ENCODE peak calls at places on chromosome 21, in five cellular contexts. One of them, this sample, is unnamed.

GRCh38 chr21:46082638-46083270 is 15.2 kb upstream of the COL6A2 start:
- DNase-seq in transverse colon: no peak
- DNase-seq in dorsolateral prefrontal cortex: no peak
- DNase-seq in tibial artery: no peak
- DNase-seq in right lobe of liver: no peak
- DNase-seq in this sample: no peak

GRCh38 chr21:34986561-34987533 is 62.3 kb downstream of the RUNX1 start:
- DNase-seq in transverse colon: no peak
- DNase-seq in tibial artery: no peak
- DNase-seq in dorsolateral prefrontal cortex: no peak
- DNase-seq in right lobe of liver: no peak
- DNase-seq in this sample: no peak

GRCh38 chr21:43829575-43830119 is 35.4 kb upstream of the AGPAT3 start:
- DNase-seq in transverse colon: no peak
- DNase-seq in right lobe of liver: peak; percentile 44
- DNase-seq in dorsolateral prefrontal cortex: no peak
- DNase-seq in tibial artery: no peak
- DNase-seq in this sample: no peak

GRCh38 chr21:38441153-38441552 is 57.1 kb downstream of the ERG start:
- DNase-seq in tibial artery: no peak
- DNase-seq in right lobe of liver: no peak
- DNase-seq in dorsolateral prefrontal cortex: no peak
- DNase-seq in transverse colon: no peak
- DNase-seq in this sample: no peak

GRCh38 chr21:39000496-39000895 is 182.8 kb downstream of the PSMG1 start:
- DNase-seq in right lobe of liver: no peak
- DNase-seq in tibial artery: no peak
- DNase-seq in transverse colon: no peak
- DNase-seq in dorsolateral prefrontal cortex: no peak
- DNase-seq in this sample: no peak

GRCh38 chr21:40186036-40186435 is 318.8 kb downstream of the PCP4 start:
- DNase-seq in right lobe of liver: no peak
- DNase-seq in transverse colon: no peak
- DNase-seq in tibial artery: no peak
- DNase-seq in dorsolateral prefrontal cortex: no peak
- DNase-seq in this sample: no peak

GRCh38 chr21:35198982-35199732 is 150.1 kb upstream of the RUNX1 start:
- DNase-seq in transverse colon: no peak
- DNase-seq in tibial artery: no peak
- DNase-seq in dorsolateral prefrontal cortex: no peak
- DNase-seq in right lobe of liver: no peak
- DNase-seq in this sample: no peak

GRCh38 chr21:14573244-14573643 is 27.1 kb upstream of the SAMSN1 start:
- DNase-seq in dorsolateral prefrontal cortex: no peak
- DNase-seq in transverse colon: no peak
- DNase-seq in right lobe of liver: no peak
- DNase-seq in tibial artery: no peak
- DNase-seq in this sample: no peak

GRCh38 chr21:33801424-33802405 is 113.9 kb downstream of the ATP5PO start:
- DNase-seq in right lobe of liver: peak; percentile 68
- DNase-seq in transverse colon: no peak
- DNase-seq in dorsolateral prefrontal cortex: no peak
- DNase-seq in tibial artery: no peak
- DNase-seq in this sample: no peak

GRCh38 chr21:19684328-19684727 is 1280.7 kb upstream of the TMPRSS15 start:
- DNase-seq in dorsolateral prefrontal cortex: no peak
- DNase-seq in tibial artery: no peak
- DNase-seq in right lobe of liver: no peak
- DNase-seq in transverse colon: no peak
- DNase-seq in this sample: no peak

GRCh38 chr21:46057111-46057709 is 40.7 kb upstream of the COL6A2 start:
- DNase-seq in right lobe of liver: peak; percentile 35
- DNase-seq in dorsolateral prefrontal cortex: peak; percentile 36
- DNase-seq in tibial artery: no peak
- DNase-seq in transverse colon: no peak
- DNase-seq in this sample: no peak

GRCh38 chr21:46372014-46372485 is 48.1 kb downstream of the PCNT start:
- DNase-seq in transverse colon: no peak
- DNase-seq in right lobe of liver: no peak
- DNase-seq in dorsolateral prefrontal cortex: no peak
- DNase-seq in tibial artery: no peak
- DNase-seq in this sample: no peak

GRCh38 chr21:26047279-26047967 is 123.1 kb downstream of the APP start:
- DNase-seq in right lobe of liver: peak; percentile 63
- DNase-seq in transverse colon: no peak
- DNase-seq in tibial artery: no peak
- DNase-seq in dorsolateral prefrontal cortex: no peak
- DNase-seq in this sample: no peak

GRCh38 chr21:34020005-34020847 is 53.2 kb upstream of the MRPS6 start:
- DNase-seq in transverse colon: no peak
- DNase-seq in dorsolateral prefrontal cortex: no peak
- DNase-seq in right lobe of liver: no peak
- DNase-seq in tibial artery: no peak
- DNase-seq in this sample: peak; percentile 29

GRCh38 chr21:35995522-35996088 is 64.7 kb downstream of the SETD4 start:
- DNase-seq in tibial artery: no peak
- DNase-seq in transverse colon: no peak
- DNase-seq in dorsolateral prefrontal cortex: no peak
- DNase-seq in right lobe of liver: no peak
- DNase-seq in this sample: no peak

GRCh38 chr21:34635307-34635706 is 20.4 kb upstream of the RCAN1 start:
- DNase-seq in dorsolateral prefrontal cortex: no peak
- DNase-seq in transverse colon: no peak
- DNase-seq in tibial artery: no peak
- DNase-seq in right lobe of liver: no peak
- DNase-seq in this sample: no peak

GRCh38 chr21:36005018-36005417 is 55.3 kb downstream of the SETD4 start:
- DNase-seq in right lobe of liver: no peak
- DNase-seq in transverse colon: peak; percentile 51
- DNase-seq in dorsolateral prefrontal cortex: no peak
- DNase-seq in tibial artery: no peak
- DNase-seq in this sample: no peak

GRCh38 chr21:20527691-20528090 is 470.5 kb upstream of the NCAM2 start:
- DNase-seq in transverse colon: no peak
- DNase-seq in dorsolateral prefrontal cortex: no peak
- DNase-seq in right lobe of liver: no peak
- DNase-seq in tibial artery: no peak
- DNase-seq in this sample: no peak

GRCh38 chr21:34843562-34843961 is 174.8 kb downstream of the CLIC6 start:
- DNase-seq in transverse colon: no peak
- DNase-seq in right lobe of liver: no peak
- DNase-seq in dorsolateral prefrontal cortex: no peak
- DNase-seq in tibial artery: no peak
- DNase-seq in this sample: no peak

GRCh38 chr21:16535100-16535418 is 805.3 kb downstream of the USP25 start:
- DNase-seq in tibial artery: peak; percentile 84
- DNase-seq in dorsolateral prefrontal cortex: peak; percentile 78
- DNase-seq in transverse colon: peak; percentile 30
- DNase-seq in right lobe of liver: peak; percentile 89
- DNase-seq in this sample: peak; percentile 91

GRCh38 chr21:36260030-36260787 is 59.8 kb upstream of the MORC3 start:
- DNase-seq in transverse colon: peak; percentile 41
- DNase-seq in tibial artery: peak; percentile 38
- DNase-seq in right lobe of liver: no peak
- DNase-seq in dorsolateral prefrontal cortex: no peak
- DNase-seq in this sample: no peak

GRCh38 chr21:16578912-16579311 is 849.1 kb downstream of the USP25 start:
- DNase-seq in transverse colon: no peak
- DNase-seq in right lobe of liver: no peak
- DNase-seq in tibial artery: no peak
- DNase-seq in dorsolateral prefrontal cortex: no peak
- DNase-seq in this sample: no peak

GRCh38 chr21:45874716-45875415 is 106.7 kb upstream of the COL6A1 start:
- DNase-seq in right lobe of liver: peak; percentile 35
- DNase-seq in transverse colon: peak; percentile 57
- DNase-seq in tibial artery: peak; percentile 21
- DNase-seq in dorsolateral prefrontal cortex: peak; percentile 37
- DNase-seq in this sample: no peak

GRCh38 chr21:40445349-40445921 is 401.5 kb downstream of the DSCAM start:
- DNase-seq in right lobe of liver: no peak
- DNase-seq in dorsolateral prefrontal cortex: no peak
- DNase-seq in transverse colon: no peak
- DNase-seq in tibial artery: no peak
- DNase-seq in this sample: no peak

GRCh38 chr21:21101911-21102310 is 103.7 kb downstream of the NCAM2 start:
- DNase-seq in tibial artery: no peak
- DNase-seq in right lobe of liver: no peak
- DNase-seq in dorsolateral prefrontal cortex: no peak
- DNase-seq in transverse colon: no peak
- DNase-seq in this sample: no peak

GRCh38 chr21:35438643-35439404 is 389.7 kb upstream of the RUNX1 start:
- DNase-seq in transverse colon: peak; percentile 35
- DNase-seq in tibial artery: no peak
- DNase-seq in dorsolateral prefrontal cortex: no peak
- DNase-seq in right lobe of liver: no peak
- DNase-seq in this sample: no peak

GRCh38 chr21:31133243-31133830 is 95.1 kb upstream of the KRTAP19-8 start:
- DNase-seq in right lobe of liver: no peak
- DNase-seq in transverse colon: no peak
- DNase-seq in dorsolateral prefrontal cortex: no peak
- DNase-seq in tibial artery: no peak
- DNase-seq in this sample: no peak

GRCh38 chr21:26626187-26626586 is 53.1 kb upstream of the CYYR1 start:
- DNase-seq in transverse colon: no peak
- DNase-seq in tibial artery: no peak
- DNase-seq in right lobe of liver: no peak
- DNase-seq in dorsolateral prefrontal cortex: no peak
- DNase-seq in this sample: no peak

GRCh38 chr21:42424848-42425602 is 21.3 kb downstream of the UBASH3A start:
- DNase-seq in tibial artery: no peak
- DNase-seq in transverse colon: peak; percentile 39
- DNase-seq in right lobe of liver: no peak
- DNase-seq in dorsolateral prefrontal cortex: no peak
- DNase-seq in this sample: no peak

GRCh38 chr21:42425603-42425985 is 21.9 kb downstream of the UBASH3A start:
- DNase-seq in transverse colon: no peak
- DNase-seq in right lobe of liver: no peak
- DNase-seq in tibial artery: no peak
- DNase-seq in dorsolateral prefrontal cortex: no peak
- DNase-seq in this sample: no peak

GRCh38 chr21:42426424-42426823 is 22.7 kb downstream of the UBASH3A start:
- DNase-seq in right lobe of liver: no peak
- DNase-seq in dorsolateral prefrontal cortex: no peak
- DNase-seq in transverse colon: no peak
- DNase-seq in tibial artery: no peak
- DNase-seq in this sample: no peak

GRCh38 chr21:42427809-42428419 is 24.2 kb downstream of the UBASH3A start:
- DNase-seq in dorsolateral prefrontal cortex: no peak
- DNase-seq in transverse colon: no peak
- DNase-seq in tibial artery: no peak
- DNase-seq in right lobe of liver: no peak
- DNase-seq in this sample: no peak

DNA sequence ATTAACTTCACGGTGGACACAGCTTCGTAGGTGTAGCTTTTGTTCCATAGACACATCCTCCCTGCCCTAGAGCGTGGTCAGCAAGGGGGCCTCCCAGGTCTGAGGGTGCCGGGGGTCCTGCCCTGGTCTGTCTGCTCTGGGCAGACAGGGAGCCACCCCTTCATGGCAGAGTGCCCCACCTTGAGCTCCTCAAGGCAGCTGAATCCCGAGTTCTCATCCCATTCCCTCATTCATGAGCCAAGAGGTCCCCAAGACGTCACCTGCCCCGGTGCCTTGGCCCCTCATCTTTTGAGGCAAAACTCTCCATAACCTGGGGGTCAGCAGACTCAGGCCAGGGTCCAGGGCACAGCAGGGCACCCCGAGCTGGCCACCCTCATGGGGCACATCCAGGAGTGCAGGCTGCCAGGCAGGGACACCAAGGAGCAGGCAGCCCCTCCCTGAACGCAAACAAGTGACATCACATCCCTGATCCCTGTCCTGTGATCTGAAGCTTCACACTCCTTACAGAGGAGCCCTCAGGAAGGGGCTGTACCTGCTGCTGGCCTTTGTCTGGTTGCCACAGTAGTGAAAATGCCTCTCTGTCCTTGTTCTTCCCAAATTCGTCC is 23.3 kb downstream of the UBASH3A start:
- DNase-seq in tibial artery: no peak
- DNase-seq in dorsolateral prefrontal cortex: no peak
- DNase-seq in right lobe of liver: no peak
- DNase-seq in transverse colon: peak; percentile 46
- DNase-seq in this sample: no peak
- H3K27ac ChIP-seq in tibial artery: no peak overlapping the region
- H3K27ac ChIP-seq in dorsolateral prefrontal cortex: no peak overlapping the region
- H3K27ac ChIP-seq in right lobe of liver: no peak overlapping the region
- H3K27ac ChIP-seq in transverse colon: no peak overlapping the region
- H3K27ac ChIP-seq in this sample: no peak overlapping the region

GRCh38 chr21:44854664-44855446 is 18.6 kb downstream of the PTTG1IP start:
- DNase-seq in right lobe of liver: peak; percentile 50
- DNase-seq in transverse colon: no peak
- DNase-seq in tibial artery: peak; percentile 17
- DNase-seq in dorsolateral prefrontal cortex: no peak
- DNase-seq in this sample: no peak
- H3K27ac ChIP-seq in right lobe of liver: no peak overlapping the region
- H3K27ac ChIP-seq in transverse colon: no peak overlapping the region
- H3K27ac ChIP-seq in tibial artery: no peak overlapping the region
- H3K27ac ChIP-seq in dorsolateral prefrontal cortex: no peak overlapping the region
- H3K27ac ChIP-seq in this sample: no peak overlapping the region

GRCh38 chr21:17650301-17650700 is 37.6 kb upstream of the BTG3 start:
- DNase-seq in tibial artery: no peak
- DNase-seq in right lobe of liver: no peak
- DNase-seq in transverse colon: no peak
- DNase-seq in dorsolateral prefrontal cortex: no peak
- DNase-seq in this sample: no peak
- H3K27ac ChIP-seq in tibial artery: no peak overlapping the region
- H3K27ac ChIP-seq in right lobe of liver: no peak overlapping the region
- H3K27ac ChIP-seq in transverse colon: no peak overlapping the region
- H3K27ac ChIP-seq in dorsolateral prefrontal cortex: no peak overlapping the region
- H3K27ac ChIP-seq in this sample: no peak overlapping the region

GRCh38 chr21:42559326-42559725 is 45.7 kb downstream of the SLC37A1 start:
- DNase-seq in right lobe of liver: no peak
- DNase-seq in dorsolateral prefrontal cortex: peak; percentile 30
- DNase-seq in tibial artery: peak; percentile 8
- DNase-seq in transverse colon: peak; percentile 1
- DNase-seq in this sample: no peak

GRCh38 chr21:42556960-42557359 is 43.3 kb downstream of the SLC37A1 start:
- DNase-seq in dorsolateral prefrontal cortex: peak; percentile 34
- DNase-seq in tibial artery: peak; percentile 17
- DNase-seq in right lobe of liver: peak; percentile 89
- DNase-seq in transverse colon: peak; percentile 8
- DNase-seq in this sample: peak; percentile 15

GRCh38 chr21:42557420-42557819 is 43.8 kb downstream of the SLC37A1 start:
- DNase-seq in dorsolateral prefrontal cortex: peak; percentile 39
- DNase-seq in right lobe of liver: no peak
- DNase-seq in transverse colon: no peak
- DNase-seq in tibial artery: peak; percentile 5
- DNase-seq in this sample: peak; percentile 14

GRCh38 chr21:42558846-42559245 is 45.2 kb downstream of the SLC37A1 start:
- DNase-seq in transverse colon: peak; percentile 2
- DNase-seq in right lobe of liver: no peak
- DNase-seq in dorsolateral prefrontal cortex: peak; percentile 15
- DNase-seq in tibial artery: peak; percentile 5
- DNase-seq in this sample: no peak

DNA sequence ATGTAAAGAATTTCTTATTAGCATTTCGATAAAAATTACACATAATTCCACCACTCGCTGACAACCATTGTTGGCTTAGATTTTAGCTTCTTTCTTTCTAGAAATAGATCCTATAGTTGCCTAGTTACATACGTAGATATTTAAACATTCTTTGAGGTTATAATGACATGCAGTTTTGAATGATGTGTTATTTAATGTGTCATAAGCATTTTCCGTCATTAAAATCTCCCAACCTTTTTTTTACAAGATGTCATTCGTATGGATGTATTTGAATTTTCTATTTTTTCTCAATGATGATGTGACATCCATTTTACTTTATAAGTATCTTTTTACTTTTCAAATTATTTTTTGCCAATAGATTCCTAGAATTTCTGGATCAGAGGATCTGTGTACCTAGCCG is 44.7 kb downstream of the SLC37A1 start:
- DNase-seq in tibial artery: no peak
- DNase-seq in dorsolateral prefrontal cortex: no peak
- DNase-seq in right lobe of liver: no peak
- DNase-seq in transverse colon: no peak
- DNase-seq in this sample: no peak
- H3K27ac ChIP-seq in tibial artery: no peak overlapping the region
- H3K27ac ChIP-seq in dorsolateral prefrontal cortex: no peak overlapping the region
- H3K27ac ChIP-seq in right lobe of liver: no peak overlapping the region
- H3K27ac ChIP-seq in transverse colon: no peak overlapping the region
- H3K27ac ChIP-seq in this sample: no peak overlapping the region

This sample was measured in heart left ventricle.